ENCODE peak calls at places on chromosomes 5 and 9, in five cellular contexts. L is heart left ventricle; E is suprapubic skin; A is effector memory CD4-positive, alpha-beta T cell; S is body of pancreas. Q is an unnamed sample.

GRCh38 chr5:53381-54174 is 38.4 kb upstream of the PLEKHG4B start:
- DNase-seq in L (no peak), E (no peak), A (no peak), S (peak; percentile 60), Q (peak; percentile 85)

GRCh38 chr5:79436821-79437220 is 77.1 kb downstream of the HOMER1 start:
- DNase-seq in L (no peak), E (no peak), A (no peak), S (no peak), Q (no peak)

GRCh38 chr5:168891175-168891812 is 312.1 kb upstream of the PANK3 start:
- DNase-seq in L (no peak), E (no peak), A (no peak), S (no peak), Q (no peak)

GRCh38 chr9:29637448-29638196 is 2064.3 kb upstream of the C9orf72 start:
- DNase-seq in L (no peak), E (no peak), A (no peak), S (no peak), Q (no peak)

GRCh38 chr5:32144637-32145207 is 29.4 kb downstream of the GOLPH3 start:
- DNase-seq in L (peak; percentile 39), E (no peak), A (no peak), S (peak; percentile 43), Q (no peak)

GRCh38 chr9:37976714-37977477 is 73.0 kb upstream of the SLC25A51 start:
- DNase-seq in L (no peak), E (no peak), A (no peak), S (peak; percentile 51), Q (no peak)

GRCh38 chr9:90802534-90802933 is 915 bp downstream of the SYK start:
- DNase-seq in L (no peak), E (no peak), A (no peak), S (no peak), Q (no peak)

GRCh38 chr5:65483474-65484346 is 2.0 kb upstream of the ADAMTS6 start:
- DNase-seq in L (no peak), E (no peak), A (no peak), S (no peak), Q (no peak)

GRCh38 chr9:137382728-137383452 is 40.1 kb downstream of the EXD3 start:
- DNase-seq in L (peak; percentile 23), E (peak; percentile 43), A (no peak), S (no peak), Q (peak; percentile 6)

GRCh38 chr9:69200071-69200470 is 26.0 kb downstream of the TJP2 start:
- DNase-seq in L (peak; percentile 50), E (no peak), A (no peak), S (no peak), Q (no peak)

GRCh38 chr5:88690619-88691560 is 192.1 kb downstream of the MEF2C start:
- DNase-seq in L (peak; percentile 63), E (no peak), A (peak; percentile 31), S (peak; percentile 73), Q (peak; percentile 57)

GRCh38 chr5:105132578-105132977 is 1570.0 kb upstream of the NUDT12 start:
- DNase-seq in L (no peak), E (no peak), A (no peak), S (no peak), Q (no peak)

GRCh38 chr9:137464291-137464999 is 5.3 kb upstream of the NSMF start:
- DNase-seq in L (peak; percentile 23), E (peak; percentile 60), A (no peak), S (no peak), Q (no peak)

GRCh38 chr9:135474915-135475314 is 4.7 kb upstream of the PPP1R26 start:
- DNase-seq in L (no peak), E (no peak), A (no peak), S (no peak), Q (peak; percentile 76)

GRCh38 chr9:134950811-134951210 is 33.1 kb upstream of the FCN1 start:
- DNase-seq in L (no peak), E (peak; percentile 31), A (no peak), S (no peak), Q (no peak)

GRCh38 chr5:167912944-167913343 is 378.5 kb upstream of the WWC1 start:
- DNase-seq in L (no peak), E (no peak), A (no peak), S (no peak), Q (no peak)

GRCh38 chr9:113380869-113381378 is 4.1 kb upstream of the HDHD3 start:
- DNase-seq in L (no peak), E (no peak), A (no peak), S (no peak), Q (no peak)

GRCh38 chr5:1724822-1725602 is 74.6 kb downstream of the MRPL36 start:
- DNase-seq in L (no peak), E (no peak), A (no peak), S (no peak), Q (peak; percentile 51)

GRCh38 chr9:121893787-121894186 is 199.3 kb downstream of the TTLL11 start:
- DNase-seq in L (no peak), E (no peak), A (no peak), S (no peak), Q (no peak)

GRCh38 chr5:104062495-104063377 is 500.1 kb upstream of the NUDT12 start:
- DNase-seq in L (no peak), E (no peak), A (no peak), S (no peak), Q (no peak)

GRCh38 chr9:83662933-83663332 is 40.0 kb downstream of the IDNK start:
- DNase-seq in L (no peak), E (no peak), A (no peak), S (no peak), Q (no peak)

GRCh38 chr9:83655433-83655832 is 32.5 kb downstream of the IDNK start:
- DNase-seq in L (no peak), E (no peak), A (no peak), S (no peak), Q (no peak)

GRCh38 chr9:83651558-83651957 is 28.6 kb downstream of the IDNK start:
- DNase-seq in L (no peak), E (no peak), A (no peak), S (no peak), Q (no peak)

GRCh38 chr9:83656032-83656680 is 33.2 kb downstream of the IDNK start:
- DNase-seq in L (no peak), E (no peak), A (no peak), S (no peak), Q (no peak)

DNA sequence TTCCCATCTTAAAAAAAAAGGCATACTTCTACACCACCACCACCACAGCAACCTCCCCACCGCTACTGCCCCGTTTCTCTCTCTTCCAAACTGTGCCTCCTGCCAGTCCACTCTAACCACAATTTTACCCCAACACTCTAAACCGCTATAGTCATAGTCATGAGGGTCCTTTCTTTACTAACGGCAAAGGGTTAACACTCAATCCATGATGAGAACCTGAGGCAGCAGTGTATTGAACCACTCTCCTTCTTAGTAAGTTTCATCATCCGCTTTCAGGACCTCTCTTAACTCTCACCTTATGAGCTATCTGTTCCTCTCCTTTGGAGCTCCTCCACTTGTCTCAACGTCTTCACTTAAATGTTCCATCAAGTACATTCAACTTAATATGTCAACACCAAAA is 34.0 kb downstream of the IDNK start:
- DNase-seq in L (no peak), E (no peak), A (no peak), S (no peak), Q (no peak)
- H3K4me3 ChIP-seq in L (no peak overlapping the region), E (no peak overlapping the region), A (no peak overlapping the region), S (no peak overlapping the region), Q (no peak overlapping the region)

GRCh38 chr5:140182075-140182709 is 7.2 kb downstream of the CYSTM1 start:
- DNase-seq in L (no peak), E (no peak), A (no peak), S (no peak), Q (no peak)
- H3K27ac ChIP-seq in L (peak overlapping the region; percentile 72), E (peak overlapping the region; percentile 59), A (no peak overlapping the region), S (peak overlapping the region; percentile 12), Q (no peak overlapping the region)

GRCh38 chr5:151208481-151208914 is 15.4 kb downstream of the CCDC69 start:
- DNase-seq in L (peak; percentile 40), E (peak; percentile 64), A (no peak), S (no peak), Q (no peak)

GRCh38 chr5:151213803-151214613 is 9.9 kb downstream of the CCDC69 start:
- DNase-seq in L (peak; percentile 91), E (peak; percentile 83), A (peak; percentile 83), S (peak; percentile 36), Q (no peak)

GRCh38 chr5:151214614-151215545 is 9.0 kb downstream of the CCDC69 start:
- DNase-seq in L (no peak), E (peak; percentile 54), A (no peak), S (no peak), Q (no peak)

GRCh38 chr5:151215546-151215880 is 8.4 kb downstream of the CCDC69 start:
- DNase-seq in L (no peak), E (no peak), A (no peak), S (no peak), Q (no peak)

GRCh38 chr5:151212361-151212899 is 11.5 kb downstream of the CCDC69 start:
- DNase-seq in L (no peak), E (no peak), A (no peak), S (no peak), Q (no peak)
- H3K4me3 ChIP-seq in L (no peak overlapping the region), E (no peak overlapping the region), A (peak overlapping the region; percentile 41), S (no peak overlapping the region), Q (no peak overlapping the region)

DNA sequence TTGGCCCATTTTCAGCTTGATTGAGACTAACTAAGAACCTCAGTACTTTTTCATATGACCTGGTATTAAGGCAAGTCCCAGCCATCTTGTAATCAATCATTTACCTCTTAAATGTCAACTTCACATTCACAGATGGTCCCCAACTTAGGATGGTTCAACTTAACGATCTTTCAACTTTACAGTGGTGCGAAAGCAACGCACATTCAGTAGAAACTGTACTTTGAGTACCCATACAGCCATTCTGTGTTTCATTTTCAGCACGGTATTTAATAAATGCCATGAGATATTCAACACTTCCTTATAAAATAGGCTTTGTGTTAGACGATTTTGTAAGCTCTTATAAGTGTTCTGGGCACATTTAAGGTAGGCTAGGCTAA is 47.1 kb upstream of the ANGPTL2 start:
- DNase-seq in L (no peak), E (no peak), A (no peak), S (no peak), Q (no peak)
- H3K27ac ChIP-seq in L (no peak overlapping the region), E (no peak overlapping the region), A (no peak overlapping the region), S (no peak overlapping the region), Q (no peak overlapping the region)

GRCh38 chr5:176533894-176534611 is 3.1 kb downstream of the RNF44 start:
- DNase-seq in L (peak; percentile 45), E (no peak), A (peak; percentile 38), S (peak; percentile 72), Q (no peak)
- H3K4me3 ChIP-seq in L (peak overlapping the region; percentile 1), E (peak overlapping the region; percentile 76), A (peak overlapping the region; percentile 95), S (no peak overlapping the region), Q (no peak overlapping the region)

GRCh38 chr5:138705567-138705966 is 47.7 kb upstream of the CTNNA1 start:
- DNase-seq in L (no peak), E (no peak), A (no peak), S (no peak), Q (no peak)

GRCh38 chr5:138705007-138705406 is 48.2 kb upstream of the CTNNA1 start:
- DNase-seq in L (no peak), E (no peak), A (no peak), S (no peak), Q (no peak)

GRCh38 chr5:138708761-138709160 is 44.5 kb upstream of the CTNNA1 start:
- DNase-seq in L (no peak), E (no peak), A (no peak), S (no peak), Q (no peak)

GRCh38 chr5:138709216-138709615 is 44.0 kb upstream of the CTNNA1 start:
- DNase-seq in L (no peak), E (no peak), A (no peak), S (no peak), Q (no peak)

GRCh38 chr5:138706655-138707480 is 46.4 kb upstream of the CTNNA1 start:
- DNase-seq in L (peak; percentile 56), E (no peak), A (no peak), S (no peak), Q (no peak)
- H3K27ac ChIP-seq in L (no peak overlapping the region), E (no peak overlapping the region), A (no peak overlapping the region), S (no peak overlapping the region), Q (no peak overlapping the region)

GRCh38 chr9:17004500-17004899 is 130.3 kb upstream of the CNTLN start:
- DNase-seq in L (no peak), E (no peak), A (no peak), S (no peak), Q (no peak)
- H3K4me3 ChIP-seq in L (no peak overlapping the region), E (no peak overlapping the region), A (no peak overlapping the region), S (no peak overlapping the region), Q (no peak overlapping the region)